ENCODE peak calls at places on chromosome 1, in seven cellular contexts. One of them, this sample, is unnamed.
A peak's percentile ranks its signal among the peaks of the same experiment; 100 is the strongest.

GRCh38 chr1:67980028-67980427 is 70.4 kb downstream of the DIRAS3 start:
- DNase-seq in fibroblast of mammary gland: peak; percentile 52
- DNase-seq in suprapubic skin: no peak
- DNase-seq in fibroblast of lung: peak; percentile 79
- DNase-seq in HFF-Myc: no peak
- DNase-seq in lower lobe of right lung: no peak
- DNase-seq in AG04450: no peak
- DNase-seq in this sample: no peak

GRCh38 chr1:54474500-54475235 is 68.5 kb upstream of the SSBP3 start:
- DNase-seq in AG04450: no peak
- DNase-seq in fibroblast of mammary gland: no peak
- DNase-seq in fibroblast of lung: no peak
- DNase-seq in HFF-Myc: no peak
- DNase-seq in lower lobe of right lung: no peak
- DNase-seq in suprapubic skin: no peak
- DNase-seq in this sample: no peak

GRCh38 chr1:92411511-92411910 is 75.2 kb downstream of the GFI1 start:
- DNase-seq in fibroblast of mammary gland: peak; percentile 82
- DNase-seq in HFF-Myc: peak; percentile 80
- DNase-seq in lower lobe of right lung: no peak
- DNase-seq in AG04450: peak; percentile 20
- DNase-seq in suprapubic skin: no peak
- DNase-seq in fibroblast of lung: peak; percentile 65
- DNase-seq in this sample: peak; percentile 70

GRCh38 chr1:182484531-182485257 is 34.7 kb downstream of the RGSL1 start:
- DNase-seq in fibroblast of mammary gland: no peak
- DNase-seq in AG04450: no peak
- DNase-seq in suprapubic skin: no peak
- DNase-seq in lower lobe of right lung: no peak
- DNase-seq in fibroblast of lung: no peak
- DNase-seq in HFF-Myc: no peak
- DNase-seq in this sample: no peak

GRCh38 chr1:227428803-227429202 is 110.5 kb upstream of the CDC42BPA start:
- DNase-seq in lower lobe of right lung: no peak
- DNase-seq in AG04450: no peak
- DNase-seq in fibroblast of lung: peak; percentile 63
- DNase-seq in suprapubic skin: no peak
- DNase-seq in HFF-Myc: peak; percentile 77
- DNase-seq in fibroblast of mammary gland: peak; percentile 33
- DNase-seq in this sample: peak; percentile 63

GRCh38 chr1:118767971-118768370 is 220.2 kb downstream of the TBX15 start:
- DNase-seq in HFF-Myc: no peak
- DNase-seq in AG04450: no peak
- DNase-seq in lower lobe of right lung: no peak
- DNase-seq in suprapubic skin: no peak
- DNase-seq in fibroblast of mammary gland: peak; percentile 24
- DNase-seq in fibroblast of lung: no peak
- DNase-seq in this sample: no peak

GRCh38 chr1:204600968-204601367 is 84.6 kb downstream of the LRRN2 start:
- DNase-seq in fibroblast of lung: no peak
- DNase-seq in HFF-Myc: no peak
- DNase-seq in AG04450: no peak
- DNase-seq in fibroblast of mammary gland: no peak
- DNase-seq in lower lobe of right lung: no peak
- DNase-seq in suprapubic skin: no peak
- DNase-seq in this sample: no peak

GRCh38 chr1:23790696-23791433 is at the start of gene LYPLA2:
- DNase-seq in fibroblast of mammary gland: peak; percentile 85
- DNase-seq in suprapubic skin: peak; percentile 97
- DNase-seq in fibroblast of lung: peak; percentile 88
- DNase-seq in lower lobe of right lung: peak; percentile 97
- DNase-seq in AG04450: peak; percentile 72
- DNase-seq in HFF-Myc: peak; percentile 66
- DNase-seq in this sample: peak; percentile 85

GRCh38 chr1:88608139-88608943 is 75.7 kb upstream of the PKN2 start:
- DNase-seq in fibroblast of lung: peak; percentile 17
- DNase-seq in suprapubic skin: no peak
- DNase-seq in lower lobe of right lung: no peak
- DNase-seq in HFF-Myc: peak; percentile 17
- DNase-seq in fibroblast of mammary gland: peak; percentile 38
- DNase-seq in AG04450: peak; percentile 0
- DNase-seq in this sample: peak; percentile 2

GRCh38 chr1:247111636-247112478 is 7.7 kb upstream of the ZNF669 start:
- DNase-seq in lower lobe of right lung: peak; percentile 85
- DNase-seq in fibroblast of lung: peak; percentile 63
- DNase-seq in HFF-Myc: no peak
- DNase-seq in fibroblast of mammary gland: peak; percentile 43
- DNase-seq in AG04450: peak; percentile 10
- DNase-seq in suprapubic skin: peak; percentile 78
- DNase-seq in this sample: peak; percentile 10

GRCh38 chr1:150233359-150234308 is 2.3 kb downstream of the ANP32E start:
- DNase-seq in lower lobe of right lung: no peak
- DNase-seq in HFF-Myc: no peak
- DNase-seq in AG04450: no peak
- DNase-seq in fibroblast of lung: peak; percentile 13
- DNase-seq in fibroblast of mammary gland: peak; percentile 40
- DNase-seq in suprapubic skin: no peak
- DNase-seq in this sample: no peak

GRCh38 chr1:215018555-215018954 is 64.0 kb upstream of the KCNK2 start:
- DNase-seq in fibroblast of lung: peak; percentile 95
- DNase-seq in fibroblast of mammary gland: peak; percentile 79
- DNase-seq in AG04450: peak; percentile 60
- DNase-seq in lower lobe of right lung: no peak
- DNase-seq in suprapubic skin: no peak
- DNase-seq in HFF-Myc: no peak
- DNase-seq in this sample: peak; percentile 63

GRCh38 chr1:14267991-14268390 is 330.5 kb upstream of the KAZN start:
- DNase-seq in AG04450: no peak
- DNase-seq in fibroblast of mammary gland: no peak
- DNase-seq in fibroblast of lung: peak; percentile 49
- DNase-seq in HFF-Myc: no peak
- DNase-seq in suprapubic skin: no peak
- DNase-seq in lower lobe of right lung: no peak
- DNase-seq in this sample: no peak

GRCh38 chr1:42929434-42930177 is 29.1 kb downstream of the SLC2A1 start:
- DNase-seq in suprapubic skin: peak; percentile 60
- DNase-seq in fibroblast of mammary gland: no peak
- DNase-seq in fibroblast of lung: no peak
- DNase-seq in AG04450: no peak
- DNase-seq in HFF-Myc: no peak
- DNase-seq in lower lobe of right lung: no peak
- DNase-seq in this sample: no peak

GRCh38 chr1:16307222-16307621 is 45.1 kb downstream of the FBXO42 start:
- DNase-seq in lower lobe of right lung: no peak
- DNase-seq in AG04450: no peak
- DNase-seq in suprapubic skin: no peak
- DNase-seq in fibroblast of mammary gland: no peak
- DNase-seq in fibroblast of lung: no peak
- DNase-seq in HFF-Myc: no peak
- DNase-seq in this sample: no peak

GRCh38 chr1:25661043-25661807 is 44.6 kb downstream of the MAN1C1 start:
- DNase-seq in fibroblast of lung: no peak
- DNase-seq in fibroblast of mammary gland: no peak
- DNase-seq in lower lobe of right lung: no peak
- DNase-seq in AG04450: no peak
- DNase-seq in HFF-Myc: no peak
- DNase-seq in suprapubic skin: no peak
- DNase-seq in this sample: no peak

GRCh38 chr1:223706077-223706988 is 6.0 kb upstream of the CAPN2 start:
- DNase-seq in HFF-Myc: no peak
- DNase-seq in fibroblast of lung: peak; percentile 89
- DNase-seq in AG04450: peak; percentile 92
- DNase-seq in suprapubic skin: no peak
- DNase-seq in lower lobe of right lung: no peak
- DNase-seq in fibroblast of mammary gland: peak; percentile 90
- DNase-seq in this sample: peak; percentile 81

GRCh38 chr1:245855846-245856730 is 651.0 kb downstream of the SMYD3 start:
- DNase-seq in AG04450: no peak
- DNase-seq in HFF-Myc: no peak
- DNase-seq in fibroblast of lung: peak; percentile 51
- DNase-seq in suprapubic skin: no peak
- DNase-seq in lower lobe of right lung: no peak
- DNase-seq in fibroblast of mammary gland: no peak
- DNase-seq in this sample: no peak

GRCh38 chr1:71269823-71270222 is 189.0 kb upstream of the ZRANB2 start:
- DNase-seq in fibroblast of lung: no peak
- DNase-seq in lower lobe of right lung: no peak
- DNase-seq in AG04450: no peak
- DNase-seq in fibroblast of mammary gland: peak; percentile 55
- DNase-seq in HFF-Myc: no peak
- DNase-seq in suprapubic skin: no peak
- DNase-seq in this sample: no peak

GRCh38 chr1:14970115-14970798 is 183.3 kb upstream of the TMEM51 start:
- DNase-seq in fibroblast of lung: peak; percentile 88
- DNase-seq in HFF-Myc: peak; percentile 89
- DNase-seq in AG04450: no peak
- DNase-seq in fibroblast of mammary gland: peak; percentile 96
- DNase-seq in suprapubic skin: peak; percentile 93
- DNase-seq in lower lobe of right lung: no peak
- DNase-seq in this sample: peak; percentile 92

GRCh38 chr1:56477164-56478111 is 101.9 kb downstream of the PLPP3 start:
- DNase-seq in lower lobe of right lung: peak; percentile 79
- DNase-seq in suprapubic skin: peak; percentile 69
- DNase-seq in fibroblast of mammary gland: peak; percentile 59
- DNase-seq in fibroblast of lung: peak; percentile 76
- DNase-seq in AG04450: peak; percentile 44
- DNase-seq in HFF-Myc: no peak
- DNase-seq in this sample: no peak

GRCh38 chr1:8763888-8764287 is 53.6 kb downstream of the RERE start:
- DNase-seq in suprapubic skin: no peak
- DNase-seq in AG04450: no peak
- DNase-seq in fibroblast of lung: no peak
- DNase-seq in fibroblast of mammary gland: no peak
- DNase-seq in HFF-Myc: no peak
- DNase-seq in lower lobe of right lung: no peak
- DNase-seq in this sample: no peak

GRCh38 chr1:215141460-215141859 is 58.9 kb downstream of the KCNK2 start:
- DNase-seq in AG04450: no peak
- DNase-seq in fibroblast of mammary gland: no peak
- DNase-seq in HFF-Myc: no peak
- DNase-seq in lower lobe of right lung: no peak
- DNase-seq in suprapubic skin: no peak
- DNase-seq in fibroblast of lung: no peak
- DNase-seq in this sample: no peak

GRCh38 chr1:28663871-28664470 is 4.6 kb upstream of the GMEB1 start:
- DNase-seq in fibroblast of lung: no peak
- DNase-seq in HFF-Myc: no peak
- DNase-seq in AG04450: no peak
- DNase-seq in suprapubic skin: no peak
- DNase-seq in lower lobe of right lung: no peak
- DNase-seq in fibroblast of mammary gland: no peak
- DNase-seq in this sample: no peak

GRCh38 chr1:176843352-176844297 is 320.9 kb downstream of the ASTN1 start:
- DNase-seq in HFF-Myc: no peak
- DNase-seq in lower lobe of right lung: no peak
- DNase-seq in suprapubic skin: no peak
- DNase-seq in fibroblast of lung: peak; percentile 45
- DNase-seq in fibroblast of mammary gland: peak; percentile 68
- DNase-seq in AG04450: peak; percentile 0
- DNase-seq in this sample: peak; percentile 17

GRCh38 chr1:58109646-58110200 is 436.8 kb downstream of the OMA1 start:
- DNase-seq in AG04450: no peak
- DNase-seq in lower lobe of right lung: no peak
- DNase-seq in suprapubic skin: no peak
- DNase-seq in HFF-Myc: no peak
- DNase-seq in fibroblast of mammary gland: no peak
- DNase-seq in fibroblast of lung: no peak
- DNase-seq in this sample: no peak

GRCh38 chr1:155932085-155932484 is 2.1 kb downstream of the KHDC4 start:
- DNase-seq in fibroblast of mammary gland: no peak
- DNase-seq in AG04450: no peak
- DNase-seq in HFF-Myc: no peak
- DNase-seq in fibroblast of lung: no peak
- DNase-seq in suprapubic skin: no peak
- DNase-seq in lower lobe of right lung: no peak
- DNase-seq in this sample: no peak

GRCh38 chr1:55916480-55916879 is 662.9 kb downstream of the PLPP3 start:
- DNase-seq in fibroblast of lung: peak; percentile 82
- DNase-seq in fibroblast of mammary gland: peak; percentile 28
- DNase-seq in HFF-Myc: peak; percentile 29
- DNase-seq in AG04450: peak; percentile 34
- DNase-seq in suprapubic skin: no peak
- DNase-seq in lower lobe of right lung: no peak
- DNase-seq in this sample: peak; percentile 54

GRCh38 chr1:211632117-211632807 is 43.2 kb downstream of the NEK2 start:
- DNase-seq in lower lobe of right lung: peak; percentile 15
- DNase-seq in fibroblast of lung: peak; percentile 59
- DNase-seq in HFF-Myc: no peak
- DNase-seq in suprapubic skin: no peak
- DNase-seq in fibroblast of mammary gland: no peak
- DNase-seq in AG04450: no peak
- DNase-seq in this sample: no peak
- TF ChIP-seq CTCF in lower lobe of right lung: no peak
- TF ChIP-seq CTCF in fibroblast of lung: no peak
- TF ChIP-seq CTCF in HFF-Myc: no peak
- TF ChIP-seq CTCF in suprapubic skin: no peak
- TF ChIP-seq CTCF in fibroblast of mammary gland: no peak
- TF ChIP-seq CTCF in AG04450: no peak
- TF ChIP-seq CTCF in this sample: no peak

GRCh38 chr1:205858141-205858961 is 8.4 kb upstream of the PM20D1 start:
- DNase-seq in suprapubic skin: no peak
- DNase-seq in AG04450: no peak
- DNase-seq in HFF-Myc: no peak
- DNase-seq in fibroblast of lung: no peak
- DNase-seq in fibroblast of mammary gland: no peak
- DNase-seq in lower lobe of right lung: no peak
- DNase-seq in this sample: no peak
- TF ChIP-seq CTCF in suprapubic skin: no peak
- TF ChIP-seq CTCF in AG04450: no peak
- TF ChIP-seq CTCF in HFF-Myc: no peak
- TF ChIP-seq CTCF in fibroblast of lung: no peak
- TF ChIP-seq CTCF in fibroblast of mammary gland: no peak
- TF ChIP-seq CTCF in lower lobe of right lung: no peak
- TF ChIP-seq CTCF in this sample: peak; percentile 26

DNA sequence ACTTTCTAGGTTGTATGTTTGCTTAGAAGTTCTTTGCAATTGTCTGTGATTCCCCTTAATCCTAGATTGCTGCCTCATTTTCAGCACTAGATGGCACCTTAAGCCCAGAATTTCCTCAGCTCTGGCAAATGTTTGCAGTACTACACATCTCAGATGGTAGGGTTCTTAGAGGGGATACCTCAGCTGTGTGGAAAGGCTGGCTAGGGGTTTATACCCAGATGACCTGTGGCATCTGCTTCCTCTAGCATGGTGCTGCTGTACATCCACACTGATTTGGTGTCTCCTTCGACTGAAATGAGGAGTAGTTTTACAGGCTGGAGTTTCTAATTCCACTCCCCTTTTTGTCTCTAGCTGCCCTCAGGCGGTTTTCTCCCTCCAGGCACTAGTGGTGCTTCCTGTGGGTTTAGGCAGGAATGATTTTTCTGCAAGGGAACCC is 23.5 kb downstream of the ASB17 start:
- DNase-seq in suprapubic skin: no peak
- DNase-seq in fibroblast of lung: peak; percentile 33
- DNase-seq in fibroblast of mammary gland: peak; percentile 54
- DNase-seq in AG04450: peak; percentile 11
- DNase-seq in lower lobe of right lung: no peak
- DNase-seq in HFF-Myc: peak; percentile 25
- DNase-seq in this sample: peak; percentile 29
- TF ChIP-seq CTCF in suprapubic skin: no peak
- TF ChIP-seq CTCF in fibroblast of lung: peak; percentile 76
- TF ChIP-seq CTCF in fibroblast of mammary gland: peak; percentile 69
- TF ChIP-seq CTCF in AG04450: peak; percentile 70
- TF ChIP-seq CTCF in lower lobe of right lung: no peak
- TF ChIP-seq CTCF in HFF-Myc: peak; percentile 64
- TF ChIP-seq CTCF in this sample: peak; percentile 70

GRCh38 chr1:212073490-212073889 is 37.9 kb downstream of the DTL start:
- DNase-seq in fibroblast of mammary gland: peak; percentile 15
- DNase-seq in fibroblast of lung: no peak
- DNase-seq in suprapubic skin: no peak
- DNase-seq in AG04450: no peak
- DNase-seq in lower lobe of right lung: no peak
- DNase-seq in HFF-Myc: no peak
- DNase-seq in this sample: no peak
- TF ChIP-seq CTCF in fibroblast of mammary gland: no peak
- TF ChIP-seq CTCF in fibroblast of lung: peak; percentile 2
- TF ChIP-seq CTCF in suprapubic skin: no peak
- TF ChIP-seq CTCF in AG04450: no peak
- TF ChIP-seq CTCF in lower lobe of right lung: no peak
- TF ChIP-seq CTCF in HFF-Myc: no peak
- TF ChIP-seq CTCF in this sample: peak; percentile 30